ENCODE peak calls at places on chromosomes 12 and 14, in six cellular contexts. U, N, Q, M, D and F are unnamed samples.

GRCh38 chr14:40838601-40839000 is 768.1 kb upstream of the LRFN5 start:
- DNase-seq in U (no peak), N (no peak), Q (no peak), M (no peak), D (no peak), F (no peak)

GRCh38 chr12:81809829-81810595 is 50.9 kb upstream of the PPFIA2 start:
- DNase-seq in U (peak; percentile 11), N (no peak), Q (no peak), M (peak; percentile 1), D (no peak), F (no peak)

GRCh38 chr14:20630340-20631022 is 11.0 kb downstream of the OR6S1 start:
- DNase-seq in U (peak; percentile 74), N (no peak), Q (peak; percentile 92), M (peak; percentile 55), D (no peak), F (peak; percentile 73)

GRCh38 chr14:104244221-104245011 is 106.0 kb downstream of the KIF26A start:
- DNase-seq in U (no peak), N (no peak), Q (no peak), M (no peak), D (no peak), F (no peak)

GRCh38 chr12:104535383-104535782 is 78.6 kb downstream of the CHST11 start:
- DNase-seq in U (no peak), N (no peak), Q (no peak), M (peak; percentile 43), D (no peak), F (no peak)

GRCh38 chr14:99015833-99016232 is 256.2 kb downstream of the BCL11B start:
- DNase-seq in U (no peak), N (no peak), Q (no peak), M (no peak), D (no peak), F (no peak)

GRCh38 chr14:55220230-55220629 is 28.8 kb upstream of the DLGAP5 start:
- DNase-seq in U (peak; percentile 11), N (no peak), Q (peak; percentile 26), M (no peak), D (no peak), F (peak; percentile 23)

GRCh38 chr14:104642540-104642868 is 37.9 kb upstream of the TMEM179 start:
- DNase-seq in U (no peak), N (no peak), Q (no peak), M (no peak), D (no peak), F (no peak)

GRCh38 chr12:122413516-122414404 is 8.7 kb downstream of the CLIP1 start:
- DNase-seq in U (no peak), N (no peak), Q (no peak), M (no peak), D (no peak), F (no peak)